ENCODE peak calls at places on chromosomes 16 and 17, in four cellular contexts. F is K562, T is IMR-90, I is GM12878. V is an unnamed sample.
A peak's percentile ranks its signal among the peaks of the same experiment; 100 is the strongest.

GRCh38 chr17:49646391-49647255 is 31.3 kb downstream of the SPOP start:
- DNase-seq in F (no peak), T (peak; percentile 77), I (peak; percentile 45), V (peak; percentile 38)

GRCh38 chr17:82970067-82970466 is 109.3 kb upstream of the METRNL start:
- DNase-seq in F (no peak), T (no peak), I (no peak), V (no peak)

GRCh38 chr16:63612462-63613227 is 1509.2 kb downstream of the CDH11 start:
- DNase-seq in F (no peak), T (no peak), I (no peak), V (peak; percentile 15)

GRCh38 chr16:55323637-55324490 is at the start of gene IRX6:
- DNase-seq in F (peak; percentile 28), T (no peak), I (no peak), V (no peak)

GRCh38 chr17:45234641-45235040 is 13.0 kb downstream of the FMNL1 start:
- DNase-seq in F (peak; percentile 62), T (no peak), I (no peak), V (no peak)

GRCh38 chr17:21814776-21815175 is 122.5 kb downstream of the KCNJ18 start:
- DNase-seq in F (no peak), T (no peak), I (no peak), V (no peak)

GRCh38 chr17:75853410-75853809 is 1.7 kb downstream of the WBP2 start:
- DNase-seq in F (no peak), T (peak; percentile 60), I (no peak), V (peak; percentile 69)

GRCh38 chr17:3796110-3796821 is 4.7 kb downstream of the ITGAE start:
- DNase-seq in F (no peak), T (no peak), I (peak; percentile 90), V (no peak)

GRCh38 chr17:76440722-76441362 is 12.1 kb downstream of the UBE2O start:
- DNase-seq in F (peak; percentile 38), T (no peak), I (no peak), V (no peak)

GRCh38 chr16:637081-638018 is 1.2 kb upstream of the METTL26 start:
- DNase-seq in F (peak; percentile 100), T (peak; percentile 81), I (no peak), V (no peak)

GRCh38 chr16:21083729-21084268 is 66.8 kb downstream of the DNAH3 start:
- DNase-seq in F (peak; percentile 57), T (peak; percentile 54), I (no peak), V (peak; percentile 66)

GRCh38 chr17:57773557-57773956 is 28.5 kb upstream of the CCDC182 start:
- DNase-seq in F (no peak), T (no peak), I (no peak), V (peak; percentile 73)

GRCh38 chr17:57774872-57775271 is 29.8 kb upstream of the CCDC182 start:
- DNase-seq in F (no peak), T (no peak), I (no peak), V (no peak)

GRCh38 chr17:57776366-57776765 is 31.3 kb upstream of the CCDC182 start:
- DNase-seq in F (no peak), T (no peak), I (no peak), V (no peak)

GRCh38 chr17:57767561-57767960 is 22.5 kb upstream of the CCDC182 start:
- DNase-seq in F (no peak), T (no peak), I (no peak), V (no peak)

GRCh38 chr17:57772774-57773173 is 27.7 kb upstream of the CCDC182 start:
- DNase-seq in F (no peak), T (no peak), I (no peak), V (no peak)
- TF ChIP-seq CTCF in F (peak; percentile 10), T (no peak), I (no peak), V (no peak)

GRCh38 chr17:8904201-8904600 is 36.7 kb upstream of the PIK3R6 start:
- DNase-seq in F (no peak), T (no peak), I (no peak), V (no peak)

GRCh38 chr17:8904686-8905085 is 37.2 kb upstream of the PIK3R6 start:
- DNase-seq in F (no peak), T (no peak), I (no peak), V (no peak)

GRCh38 chr17:8900207-8900606 is 32.7 kb upstream of the PIK3R6 start:
- DNase-seq in F (no peak), T (no peak), I (no peak), V (no peak)

GRCh38 chr17:8896641-8897635 is 29.5 kb upstream of the PIK3R6 start:
- DNase-seq in F (no peak), T (no peak), I (no peak), V (no peak)

GRCh38 chr17:8900626-8901585 is 33.4 kb upstream of the PIK3R6 start:
- DNase-seq in F (no peak), T (no peak), I (peak; percentile 84), V (no peak)
- TF ChIP-seq FOS in F (no peak), T (no peak), I (no peak), V (no peak)

GRCh38 chr17:30217054-30217453 is 18.4 kb downstream of the SLC6A4 start:
- DNase-seq in F (no peak), T (no peak), I (no peak), V (no peak)

GRCh38 chr17:30210366-30210765 is 25.1 kb downstream of the SLC6A4 start:
- DNase-seq in F (no peak), T (no peak), I (no peak), V (no peak)

GRCh38 chr17:30210901-30211300 is 24.6 kb downstream of the SLC6A4 start:
- DNase-seq in F (no peak), T (no peak), I (no peak), V (no peak)

GRCh38 chr17:30211371-30211770 is 24.1 kb downstream of the SLC6A4 start:
- DNase-seq in F (no peak), T (no peak), I (no peak), V (no peak)

GRCh38 chr17:30212750-30213149 is 22.7 kb downstream of the SLC6A4 start:
- DNase-seq in F (no peak), T (no peak), I (peak; percentile 72), V (no peak)
- TF ChIP-seq CTCF in F (peak; percentile 6), T (no peak), I (peak; percentile 0), V (no peak)

GRCh38 chr17:28712037-28712704 is 483 bp upstream of the PROCA1 start:
- DNase-seq in F (peak; percentile 83), T (no peak), I (no peak), V (no peak)
- TF ChIP-seq FOS in F (no peak), T (no peak), I (no peak), V (no peak)

DNA sequence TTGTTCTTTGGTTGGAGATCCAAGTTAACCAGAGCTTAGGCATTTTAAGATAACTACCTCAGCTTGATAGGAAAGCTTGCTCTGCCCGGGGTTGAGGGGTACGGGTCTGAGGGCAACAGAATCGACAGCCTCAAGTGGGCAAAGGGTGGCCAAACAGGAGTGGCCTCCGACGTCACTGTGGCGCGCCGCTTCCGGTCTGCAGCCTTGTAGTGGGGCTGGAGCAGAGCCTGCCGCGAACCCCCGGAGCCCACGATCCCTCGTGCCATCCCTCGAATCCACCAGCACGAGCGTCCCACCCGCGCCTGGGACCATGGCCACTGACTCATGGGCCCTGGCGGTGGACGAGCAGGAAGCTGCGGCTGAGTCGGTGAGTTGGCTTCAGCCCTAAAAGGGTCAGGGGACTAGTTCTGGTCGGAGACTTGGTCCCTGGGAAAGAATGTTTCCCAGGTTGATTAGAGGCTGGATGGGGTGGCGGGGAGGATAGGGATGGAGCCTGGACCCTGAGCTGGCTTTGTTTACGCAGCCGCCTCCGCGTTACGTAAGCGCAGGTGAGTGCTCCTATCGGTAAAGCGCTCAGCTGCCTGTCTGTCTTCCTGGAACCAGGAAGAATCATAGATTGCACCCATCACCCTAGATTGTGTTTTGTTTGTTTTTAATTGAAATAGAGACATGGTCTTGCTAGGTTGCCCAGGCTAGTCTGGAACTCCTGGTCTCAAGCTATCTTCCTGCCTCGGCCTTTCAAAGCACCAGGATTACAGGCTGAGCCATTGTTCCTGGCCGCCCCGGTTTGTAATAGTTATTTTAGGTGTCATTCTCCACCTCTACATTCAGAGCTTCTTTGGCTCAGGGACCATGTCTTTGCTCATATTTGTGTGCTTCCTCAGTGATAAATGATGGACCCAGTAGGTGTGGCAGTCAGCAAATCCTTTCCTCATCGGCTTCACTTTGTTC is at the start of gene DDX19B:
- DNase-seq in F (peak; percentile 55), T (peak; percentile 64), I (no peak), V (peak; percentile 74)
- TF ChIP-seq CTCF in F (no peak), T (peak; percentile 0), I (no peak), V (no peak)

GRCh38 chr16:16014329-16015224 is 65.2 kb downstream of the ABCC1 start:
- DNase-seq in F (no peak), T (peak; percentile 62), I (no peak), V (peak; percentile 50)
- TF ChIP-seq FOS in F (no peak), T (no peak), I (no peak), V (no peak)

DNA sequence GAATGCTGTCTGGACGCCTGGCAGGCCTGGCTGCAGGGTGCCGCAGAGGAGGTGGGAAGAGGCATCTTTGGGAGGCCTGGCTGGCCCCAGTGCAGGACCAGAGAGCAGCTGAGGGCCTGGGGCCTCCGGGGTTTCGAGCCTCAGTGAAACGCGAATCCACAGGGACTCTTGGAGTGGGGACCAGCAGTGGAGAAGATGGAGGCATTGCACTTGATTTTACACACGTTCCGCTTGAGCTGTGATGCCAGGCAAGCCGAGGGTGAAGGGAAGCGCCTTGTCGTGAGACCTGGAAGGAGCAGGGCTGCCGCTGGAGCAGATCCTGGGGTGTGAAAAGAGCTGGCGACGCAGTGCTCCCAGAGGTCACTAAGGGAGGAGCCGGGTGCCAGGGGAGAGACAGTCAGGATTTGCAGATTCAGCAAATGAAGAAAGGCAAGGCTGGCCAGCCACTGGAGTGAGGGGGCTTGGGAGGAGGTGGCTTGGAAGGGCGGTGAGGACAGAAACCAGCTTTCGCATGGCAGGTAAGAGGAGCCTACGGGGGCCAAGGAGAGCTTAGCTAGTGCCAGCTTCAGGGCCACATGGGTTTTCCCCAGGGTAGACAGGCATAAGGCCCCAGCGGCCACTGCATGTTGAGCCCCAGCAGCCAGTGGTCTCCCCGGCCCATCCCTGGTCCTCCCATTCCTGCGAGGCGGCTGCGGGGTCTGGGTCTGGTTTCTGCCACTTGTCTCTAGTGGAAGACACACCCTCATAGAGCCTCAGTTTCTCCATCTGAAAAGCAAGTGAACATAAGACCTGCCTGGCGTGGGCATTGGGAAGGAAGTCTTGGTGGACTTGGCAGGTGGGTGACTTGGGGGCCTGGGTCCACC is 175.2 kb upstream of the CHMP6 start:
- DNase-seq in F (no peak), T (no peak), I (no peak), V (no peak)
- TF ChIP-seq CTCF in F (no peak), T (no peak), I (no peak), V (no peak)

GRCh38 chr17:47117386-47117785 is 71.7 kb downstream of the CDC27 start:
- DNase-seq in F (no peak), T (no peak), I (no peak), V (no peak)

GRCh38 chr17:47119746-47120520 is 69.2 kb downstream of the CDC27 start:
- DNase-seq in F (no peak), T (peak; percentile 76), I (no peak), V (no peak)

DNA sequence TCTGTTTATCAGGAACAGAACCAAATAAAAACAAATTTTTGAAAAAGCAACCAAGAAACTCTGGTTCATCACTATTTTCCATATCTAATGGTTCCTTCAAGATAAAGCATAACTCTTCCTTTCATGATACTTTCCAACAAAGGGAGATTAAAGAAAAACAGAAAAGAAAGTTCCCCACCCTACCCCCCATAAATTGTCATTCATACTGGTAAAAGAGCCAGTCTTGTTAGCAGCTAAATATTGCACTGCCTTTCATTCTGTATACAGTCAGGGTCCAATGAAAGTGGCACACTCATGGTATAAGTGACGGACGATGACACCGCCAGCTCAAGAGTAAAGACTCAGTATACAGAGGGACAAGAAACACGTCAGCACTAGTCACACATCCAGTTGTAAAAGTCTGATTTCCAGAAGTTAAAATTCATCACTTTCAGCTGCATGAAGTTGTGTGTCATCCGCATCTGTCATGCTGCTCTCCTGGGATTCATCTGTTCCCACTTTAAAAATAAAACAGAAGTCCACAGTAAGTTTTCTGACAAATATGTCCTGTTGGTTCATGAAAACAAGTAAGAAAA is 68.5 kb downstream of the CDC27 start:
- DNase-seq in F (no peak), T (peak; percentile 77), I (no peak), V (no peak)
- TF ChIP-seq FOS in F (no peak), T (no peak), I (no peak), V (no peak)

GRCh38 chr16:85919271-85920267 is 20.6 kb downstream of the IRF8 start:
- DNase-seq in F (no peak), T (no peak), I (no peak), V (no peak)
- TF ChIP-seq CTCF in F (no peak), T (no peak), I (no peak), V (no peak)